ENCODE peak calls at places on chromosomes 4 and X, in eight cellular contexts. One of them, this sample, is unnamed.

GRCh38 chr4:93788712-93789111 is 39.8 kb upstream of the ATOH1 start:
- DNase-seq in breast epithelium: no peak
- DNase-seq in adrenal gland: no peak
- DNase-seq in lower leg skin: no peak
- DNase-seq in HCT116: peak; percentile 43
- DNase-seq in uterus: no peak
- DNase-seq in endothelial cell of umbilical vein: peak; percentile 22
- DNase-seq in A549: peak; percentile 1
- DNase-seq in this sample: no peak

GRCh38 chr4:115841873-115842272 is 728.5 kb upstream of the NDST4 start:
- DNase-seq in breast epithelium: no peak
- DNase-seq in adrenal gland: no peak
- DNase-seq in lower leg skin: no peak
- DNase-seq in HCT116: no peak
- DNase-seq in uterus: no peak
- DNase-seq in endothelial cell of umbilical vein: no peak
- DNase-seq in A549: no peak
- DNase-seq in this sample: no peak

GRCh38 chr4:159267023-159267939 is 164.4 kb downstream of the RAPGEF2 start:
- DNase-seq in breast epithelium: no peak
- DNase-seq in adrenal gland: no peak
- DNase-seq in lower leg skin: no peak
- DNase-seq in HCT116: no peak
- DNase-seq in uterus: no peak
- DNase-seq in endothelial cell of umbilical vein: peak; percentile 83
- DNase-seq in A549: no peak
- DNase-seq in this sample: no peak

GRCh38 chrX:15404712-15405111 is 20.5 kb upstream of the VEGFD start:
- DNase-seq in breast epithelium: no peak
- DNase-seq in adrenal gland: peak; percentile 56
- DNase-seq in lower leg skin: peak; percentile 31
- DNase-seq in HCT116: no peak
- DNase-seq in uterus: peak; percentile 60
- DNase-seq in endothelial cell of umbilical vein: peak; percentile 51
- DNase-seq in A549: no peak
- DNase-seq in this sample: no peak

GRCh38 chr4:124415206-124415605 is 297.3 kb downstream of the ANKRD50 start:
- DNase-seq in breast epithelium: no peak
- DNase-seq in adrenal gland: no peak
- DNase-seq in lower leg skin: no peak
- DNase-seq in HCT116: no peak
- DNase-seq in uterus: no peak
- DNase-seq in endothelial cell of umbilical vein: no peak
- DNase-seq in A549: no peak
- DNase-seq in this sample: no peak

GRCh38 chr4:40327340-40327739 is 7.8 kb upstream of the CHRNA9 start:
- DNase-seq in breast epithelium: no peak
- DNase-seq in adrenal gland: no peak
- DNase-seq in lower leg skin: no peak
- DNase-seq in HCT116: no peak
- DNase-seq in uterus: no peak
- DNase-seq in endothelial cell of umbilical vein: no peak
- DNase-seq in A549: no peak
- DNase-seq in this sample: no peak

GRCh38 chr4:6332042-6332668 is 62.5 kb downstream of the WFS1 start:
- DNase-seq in breast epithelium: no peak
- DNase-seq in adrenal gland: peak; percentile 47
- DNase-seq in lower leg skin: no peak
- DNase-seq in HCT116: no peak
- DNase-seq in uterus: no peak
- DNase-seq in endothelial cell of umbilical vein: peak; percentile 42
- DNase-seq in A549: peak; percentile 13
- DNase-seq in this sample: no peak

GRCh38 chr4:73679836-73680235 is 59.6 kb upstream of the RASSF6 start:
- DNase-seq in breast epithelium: no peak
- DNase-seq in adrenal gland: no peak
- DNase-seq in lower leg skin: no peak
- DNase-seq in HCT116: no peak
- DNase-seq in uterus: no peak
- DNase-seq in endothelial cell of umbilical vein: peak; percentile 86
- DNase-seq in A549: no peak
- DNase-seq in this sample: no peak

GRCh38 chrX:150643271-150643670 is 49.9 kb upstream of the MTMR1 start:
- DNase-seq in breast epithelium: no peak
- DNase-seq in adrenal gland: no peak
- DNase-seq in lower leg skin: no peak
- DNase-seq in HCT116: no peak
- DNase-seq in uterus: no peak
- DNase-seq in endothelial cell of umbilical vein: peak; percentile 5
- DNase-seq in A549: no peak
- DNase-seq in this sample: no peak

GRCh38 chrX:323721-324628 is 5.4 kb upstream of the GTPBP6 start:
- DNase-seq in breast epithelium: peak; percentile 57
- DNase-seq in adrenal gland: no peak
- DNase-seq in lower leg skin: no peak
- DNase-seq in HCT116: peak; percentile 67
- DNase-seq in uterus: peak; percentile 57
- DNase-seq in endothelial cell of umbilical vein: no peak
- DNase-seq in A549: no peak
- DNase-seq in this sample: no peak

GRCh38 chr4:190016369-190017289 is 10.4 kb downstream of the FRG2 start:
- DNase-seq in breast epithelium: no peak
- DNase-seq in adrenal gland: no peak
- DNase-seq in lower leg skin: no peak
- DNase-seq in HCT116: no peak
- DNase-seq in uterus: no peak
- DNase-seq in endothelial cell of umbilical vein: no peak
- DNase-seq in A549: no peak
- DNase-seq in this sample: no peak

GRCh38 chr4:164440196-164440595 is 313.7 kb upstream of the SMIM31 start:
- DNase-seq in breast epithelium: no peak
- DNase-seq in adrenal gland: no peak
- DNase-seq in lower leg skin: no peak
- DNase-seq in HCT116: no peak
- DNase-seq in uterus: no peak
- DNase-seq in endothelial cell of umbilical vein: no peak
- DNase-seq in A549: no peak
- DNase-seq in this sample: no peak

GRCh38 chr4:71241467-71242401 is 97.1 kb upstream of the SLC4A4 start:
- DNase-seq in breast epithelium: no peak
- DNase-seq in adrenal gland: no peak
- DNase-seq in lower leg skin: no peak
- DNase-seq in HCT116: no peak
- DNase-seq in uterus: no peak
- DNase-seq in endothelial cell of umbilical vein: no peak
- DNase-seq in A549: no peak
- DNase-seq in this sample: no peak

GRCh38 chrX:73262991-73263390 is 48.3 kb upstream of the NAP1L2 start:
- DNase-seq in breast epithelium: no peak
- DNase-seq in adrenal gland: no peak
- DNase-seq in lower leg skin: no peak
- DNase-seq in HCT116: peak; percentile 0
- DNase-seq in uterus: no peak
- DNase-seq in endothelial cell of umbilical vein: peak; percentile 0
- DNase-seq in A549: peak; percentile 1
- DNase-seq in this sample: no peak

GRCh38 chr4:20773144-20773997 is 73.1 kb downstream of the PACRGL start:
- DNase-seq in breast epithelium: no peak
- DNase-seq in adrenal gland: peak; percentile 47
- DNase-seq in lower leg skin: peak; percentile 15
- DNase-seq in HCT116: peak; percentile 32
- DNase-seq in uterus: peak; percentile 26
- DNase-seq in endothelial cell of umbilical vein: peak; percentile 81
- DNase-seq in A549: peak; percentile 8
- DNase-seq in this sample: no peak

GRCh38 chr4:26827798-26828197 is 32.8 kb upstream of the STIM2 start:
- DNase-seq in breast epithelium: no peak
- DNase-seq in adrenal gland: no peak
- DNase-seq in lower leg skin: no peak
- DNase-seq in HCT116: no peak
- DNase-seq in uterus: no peak
- DNase-seq in endothelial cell of umbilical vein: no peak
- DNase-seq in A549: no peak
- DNase-seq in this sample: no peak

GRCh38 chr4:110622841-110623709 is at the start of gene PITX2:
- DNase-seq in breast epithelium: no peak
- DNase-seq in adrenal gland: peak; percentile 56
- DNase-seq in lower leg skin: peak; percentile 75
- DNase-seq in HCT116: peak; percentile 92
- DNase-seq in uterus: peak; percentile 37
- DNase-seq in endothelial cell of umbilical vein: peak; percentile 89
- DNase-seq in A549: no peak
- DNase-seq in this sample: peak; percentile 17

GRCh38 chr4:110619401-110620247 is 3.3 kb downstream of the PITX2 start:
- DNase-seq in breast epithelium: no peak
- DNase-seq in adrenal gland: no peak
- DNase-seq in lower leg skin: no peak
- DNase-seq in HCT116: no peak
- DNase-seq in uterus: no peak
- DNase-seq in endothelial cell of umbilical vein: no peak
- DNase-seq in A549: no peak
- DNase-seq in this sample: no peak

GRCh38 chr4:110621839-110622751 is 782 bp downstream of the PITX2 start:
- DNase-seq in breast epithelium: no peak
- DNase-seq in adrenal gland: no peak
- DNase-seq in lower leg skin: no peak
- DNase-seq in HCT116: no peak
- DNase-seq in uterus: no peak
- DNase-seq in endothelial cell of umbilical vein: no peak
- DNase-seq in A549: no peak
- DNase-seq in this sample: no peak

GRCh38 chr4:110620352-110621327 is 2.2 kb downstream of the PITX2 start:
- DNase-seq in breast epithelium: no peak
- DNase-seq in adrenal gland: no peak
- DNase-seq in lower leg skin: no peak
- DNase-seq in HCT116: no peak
- DNase-seq in uterus: no peak
- DNase-seq in endothelial cell of umbilical vein: peak; percentile 40
- DNase-seq in A549: no peak
- DNase-seq in this sample: no peak

GRCh38 chr4:110621328-110621812 is 1.5 kb downstream of the PITX2 start:
- DNase-seq in breast epithelium: no peak
- DNase-seq in adrenal gland: no peak
- DNase-seq in lower leg skin: no peak
- DNase-seq in HCT116: no peak
- DNase-seq in uterus: no peak
- DNase-seq in endothelial cell of umbilical vein: no peak
- DNase-seq in A549: no peak
- DNase-seq in this sample: no peak
- H3K4me3 ChIP-seq in breast epithelium: peak overlapping the region; percentile 49
- H3K4me3 ChIP-seq in adrenal gland: no peak overlapping the region
- H3K4me3 ChIP-seq in lower leg skin: no peak overlapping the region
- H3K4me3 ChIP-seq in HCT116: no peak overlapping the region
- H3K4me3 ChIP-seq in uterus: no peak overlapping the region
- H3K4me3 ChIP-seq in endothelial cell of umbilical vein: no peak overlapping the region
- H3K4me3 ChIP-seq in A549: no peak overlapping the region
- H3K4me3 ChIP-seq in this sample: peak overlapping the region; percentile 54

DNA sequence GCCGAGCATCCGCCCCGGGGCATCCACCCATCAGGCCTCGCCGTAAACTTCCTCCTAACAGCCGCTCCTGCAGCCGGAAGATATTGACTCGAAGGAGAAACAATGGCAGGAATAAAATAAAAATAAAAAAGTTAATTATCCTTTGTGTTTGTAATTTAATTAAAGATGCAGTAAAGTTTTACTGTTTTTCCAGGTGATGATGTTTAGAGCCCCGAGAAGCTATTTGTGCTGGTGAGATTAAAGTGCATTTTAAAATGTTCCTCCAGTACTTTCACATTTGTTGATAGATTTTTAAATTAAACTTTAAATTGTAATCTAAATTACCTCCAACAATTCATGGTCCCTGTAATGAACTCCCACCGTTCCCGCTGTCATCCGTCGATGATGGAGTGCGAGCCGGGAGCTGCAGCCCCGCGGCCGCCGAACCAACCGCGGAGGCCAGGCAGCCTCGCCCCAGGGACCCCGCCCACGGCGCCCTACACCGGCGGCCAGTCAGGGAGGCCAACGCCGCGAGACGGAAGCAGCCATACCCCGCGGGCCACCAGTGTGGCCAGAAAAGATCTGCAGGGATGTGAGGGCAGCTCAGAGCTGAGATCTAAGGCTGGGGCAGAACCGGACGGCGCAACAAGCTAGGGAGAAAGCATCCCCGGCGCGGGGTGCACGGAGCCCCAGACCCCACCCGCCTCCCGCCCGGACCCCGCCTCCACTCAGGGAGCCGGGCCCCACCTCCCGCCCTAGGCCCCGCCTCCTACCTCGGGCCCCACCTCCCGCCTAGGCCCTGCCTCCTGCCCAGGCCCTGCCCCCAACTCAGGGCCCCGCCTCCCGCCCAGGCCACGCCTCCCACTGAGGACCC is 104.1 kb downstream of the FAM53A start:
- DNase-seq in breast epithelium: no peak
- DNase-seq in adrenal gland: peak; percentile 98
- DNase-seq in lower leg skin: peak; percentile 90
- DNase-seq in HCT116: peak; percentile 54
- DNase-seq in uterus: no peak
- DNase-seq in endothelial cell of umbilical vein: peak; percentile 70
- DNase-seq in A549: peak; percentile 61
- DNase-seq in this sample: peak; percentile 71
- TF ChIP-seq POLR2A in breast epithelium: peak; percentile 26
- TF ChIP-seq POLR2A in adrenal gland: peak; percentile 46
- TF ChIP-seq POLR2A in lower leg skin: peak; percentile 21
- TF ChIP-seq POLR2A in HCT116: no peak
- TF ChIP-seq POLR2A in uterus: peak; percentile 26
- TF ChIP-seq POLR2A in endothelial cell of umbilical vein: peak; percentile 34
- TF ChIP-seq POLR2A in A549: peak; percentile 25
- TF ChIP-seq POLR2A in this sample: no peak

DNA sequence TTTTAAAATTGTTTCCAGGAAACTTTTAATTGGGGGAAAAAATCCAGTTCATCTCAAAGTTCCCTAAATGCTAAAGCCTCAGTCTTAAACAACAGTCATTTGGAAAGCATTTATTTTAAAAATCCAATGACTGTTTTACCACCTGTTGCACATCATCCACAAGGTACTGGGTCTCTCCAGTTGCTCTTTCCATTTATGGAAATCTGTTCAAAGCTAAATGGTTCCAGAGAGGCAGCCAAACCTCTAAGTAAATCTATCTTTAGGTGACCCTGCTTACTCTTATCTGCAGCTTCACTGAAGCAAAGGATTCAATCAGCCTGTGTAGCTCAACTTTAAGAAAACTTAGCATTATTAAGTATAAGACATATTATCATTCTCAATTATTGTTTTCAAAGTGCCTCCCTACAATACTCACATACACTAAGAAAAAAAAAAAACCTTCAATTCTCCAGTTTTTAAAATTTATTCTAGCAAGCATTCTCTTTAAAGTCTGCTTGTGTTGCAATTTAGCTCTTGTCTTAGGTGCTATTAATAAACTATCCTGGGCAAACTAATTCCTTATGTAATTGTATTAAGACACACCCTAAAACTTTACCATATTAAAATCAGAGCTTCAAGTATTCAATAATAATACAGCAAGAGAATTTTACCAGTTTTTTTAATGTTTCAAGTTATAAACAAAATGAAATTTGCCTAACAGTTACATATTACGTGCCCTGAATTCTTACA is 60.6 kb downstream of the NOCT start:
- DNase-seq in breast epithelium: no peak
- DNase-seq in adrenal gland: no peak
- DNase-seq in lower leg skin: no peak
- DNase-seq in HCT116: no peak
- DNase-seq in uterus: no peak
- DNase-seq in endothelial cell of umbilical vein: no peak
- DNase-seq in A549: no peak
- DNase-seq in this sample: no peak
- H3K4me3 ChIP-seq in breast epithelium: no peak overlapping the region
- H3K4me3 ChIP-seq in adrenal gland: no peak overlapping the region
- H3K4me3 ChIP-seq in lower leg skin: no peak overlapping the region
- H3K4me3 ChIP-seq in HCT116: no peak overlapping the region
- H3K4me3 ChIP-seq in uterus: no peak overlapping the region
- H3K4me3 ChIP-seq in endothelial cell of umbilical vein: no peak overlapping the region
- H3K4me3 ChIP-seq in A549: no peak overlapping the region
- H3K4me3 ChIP-seq in this sample: no peak overlapping the region

GRCh38 chrX:78476701-78477100 is 149.3 kb upstream of the CYSLTR1 start:
- DNase-seq in breast epithelium: no peak
- DNase-seq in adrenal gland: no peak
- DNase-seq in lower leg skin: no peak
- DNase-seq in HCT116: no peak
- DNase-seq in uterus: peak; percentile 14
- DNase-seq in endothelial cell of umbilical vein: no peak
- DNase-seq in A549: no peak
- DNase-seq in this sample: no peak
- TF ChIP-seq POLR2A in breast epithelium: no peak
- TF ChIP-seq POLR2A in adrenal gland: no peak
- TF ChIP-seq POLR2A in lower leg skin: no peak
- TF ChIP-seq POLR2A in HCT116: no peak
- TF ChIP-seq POLR2A in uterus: no peak
- TF ChIP-seq POLR2A in endothelial cell of umbilical vein: no peak
- TF ChIP-seq POLR2A in A549: no peak
- TF ChIP-seq POLR2A in this sample: no peak

This sample was measured in esophagus squamous epithelium.